ENCODE peak calls at places on chromosomes 4 and X, in six cellular contexts. One of them, this sample, is unnamed.

GRCh38 chr4:6206771-6207290 is 6.5 kb upstream of the JAKMIP1 start:
- DNase-seq in foreskin fibroblast: no peak
- DNase-seq in dorsolateral prefrontal cortex: no peak
- DNase-seq in AG09309: no peak
- DNase-seq in astrocyte of the spinal cord: no peak
- DNase-seq in chondrocyte: no peak
- DNase-seq in this sample: no peak

GRCh38 chrX:55778322-55778721 is 60.8 kb downstream of the RRAGB start:
- DNase-seq in foreskin fibroblast: no peak
- DNase-seq in astrocyte of the spinal cord: no peak
- DNase-seq in AG09309: peak; percentile 4
- DNase-seq in dorsolateral prefrontal cortex: no peak
- DNase-seq in chondrocyte: no peak
- DNase-seq in this sample: no peak

GRCh38 chr4:136651278-136651667 is 881.0 kb downstream of the PCDH18 start:
- DNase-seq in chondrocyte: no peak
- DNase-seq in foreskin fibroblast: no peak
- DNase-seq in astrocyte of the spinal cord: peak; percentile 33
- DNase-seq in AG09309: no peak
- DNase-seq in dorsolateral prefrontal cortex: no peak
- DNase-seq in this sample: no peak

GRCh38 chr4:3469386-3470243 is 6.5 kb downstream of the DOK7 start:
- DNase-seq in foreskin fibroblast: no peak
- DNase-seq in dorsolateral prefrontal cortex: no peak
- DNase-seq in AG09309: no peak
- DNase-seq in astrocyte of the spinal cord: no peak
- DNase-seq in chondrocyte: peak; percentile 92
- DNase-seq in this sample: no peak

GRCh38 chr4:112514449-112515277 is 1.3 kb downstream of the NEUROG2 start:
- DNase-seq in foreskin fibroblast: no peak
- DNase-seq in astrocyte of the spinal cord: no peak
- DNase-seq in dorsolateral prefrontal cortex: no peak
- DNase-seq in AG09309: no peak
- DNase-seq in chondrocyte: no peak
- DNase-seq in this sample: no peak

GRCh38 chr4:174398728-174399127 is 115.0 kb downstream of the CEP44 start:
- DNase-seq in astrocyte of the spinal cord: peak; percentile 80
- DNase-seq in foreskin fibroblast: peak; percentile 61
- DNase-seq in chondrocyte: no peak
- DNase-seq in AG09309: peak; percentile 14
- DNase-seq in dorsolateral prefrontal cortex: no peak
- DNase-seq in this sample: peak; percentile 87

GRCh38 chr4:30721353-30722091 is 1.4 kb downstream of the PCDH7 start:
- DNase-seq in chondrocyte: peak; percentile 91
- DNase-seq in foreskin fibroblast: peak; percentile 14
- DNase-seq in AG09309: no peak
- DNase-seq in dorsolateral prefrontal cortex: no peak
- DNase-seq in astrocyte of the spinal cord: peak; percentile 54
- DNase-seq in this sample: no peak

GRCh38 chr4:2256781-2257191 is 5.1 kb downstream of the MXD4 start:
- DNase-seq in AG09309: no peak
- DNase-seq in dorsolateral prefrontal cortex: peak; percentile 39
- DNase-seq in astrocyte of the spinal cord: no peak
- DNase-seq in foreskin fibroblast: no peak
- DNase-seq in chondrocyte: no peak
- DNase-seq in this sample: no peak

GRCh38 chrX:28398352-28398751 is 188.9 kb upstream of the IL1RAPL1 start:
- DNase-seq in astrocyte of the spinal cord: no peak
- DNase-seq in foreskin fibroblast: no peak
- DNase-seq in dorsolateral prefrontal cortex: no peak
- DNase-seq in chondrocyte: no peak
- DNase-seq in AG09309: no peak
- DNase-seq in this sample: no peak

GRCh38 chr4:2068566-2068965 is 9.4 kb downstream of the NAT8L start:
- DNase-seq in dorsolateral prefrontal cortex: no peak
- DNase-seq in AG09309: no peak
- DNase-seq in chondrocyte: peak; percentile 86
- DNase-seq in foreskin fibroblast: no peak
- DNase-seq in astrocyte of the spinal cord: no peak
- DNase-seq in this sample: no peak

GRCh38 chr4:8337083-8337482 is 67.5 kb downstream of the HTRA3 start:
- DNase-seq in astrocyte of the spinal cord: no peak
- DNase-seq in dorsolateral prefrontal cortex: no peak
- DNase-seq in foreskin fibroblast: no peak
- DNase-seq in chondrocyte: no peak
- DNase-seq in AG09309: no peak
- DNase-seq in this sample: no peak

GRCh38 chrX:100895365-100896075 is 21.4 kb upstream of the NOX1 start:
- DNase-seq in astrocyte of the spinal cord: peak; percentile 41
- DNase-seq in AG09309: no peak
- DNase-seq in foreskin fibroblast: peak; percentile 22
- DNase-seq in dorsolateral prefrontal cortex: no peak
- DNase-seq in chondrocyte: no peak
- DNase-seq in this sample: peak; percentile 2

DNA sequence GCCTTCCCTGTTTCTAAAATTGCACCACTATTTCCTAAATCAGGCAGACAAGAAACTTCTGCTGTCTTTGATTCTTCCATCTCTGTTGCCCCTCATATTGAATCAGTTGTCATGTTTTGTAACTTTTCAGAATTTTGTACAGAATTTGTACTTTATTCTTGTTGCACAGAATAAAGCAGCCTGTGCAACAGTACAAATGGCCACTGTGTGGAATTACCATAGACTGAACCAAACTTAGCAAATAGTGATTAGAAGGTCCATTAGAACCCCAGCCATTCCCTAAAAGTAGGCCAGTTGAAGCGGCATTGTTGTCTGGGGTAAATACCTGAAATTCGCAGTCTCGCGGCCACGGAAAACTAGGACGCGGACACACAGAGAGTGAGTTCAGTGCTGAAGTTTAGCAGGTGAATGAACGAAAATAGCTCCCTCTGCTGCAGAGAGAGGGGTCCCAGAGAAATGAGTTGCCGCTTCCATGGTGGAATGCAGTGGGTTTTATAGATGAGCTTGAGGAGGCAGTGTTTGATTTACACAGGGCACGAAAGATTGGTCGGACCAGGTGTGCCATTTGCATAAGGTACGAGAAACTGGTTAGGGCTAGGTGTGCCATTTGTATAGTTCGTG is 71.8 kb downstream of the C4orf33 start:
- DNase-seq in astrocyte of the spinal cord: no peak
- DNase-seq in foreskin fibroblast: no peak
- DNase-seq in AG09309: no peak
- DNase-seq in chondrocyte: no peak
- DNase-seq in dorsolateral prefrontal cortex: no peak
- DNase-seq in this sample: no peak
- TF ChIP-seq CTCF in astrocyte of the spinal cord: peak; percentile 32
- TF ChIP-seq CTCF in foreskin fibroblast: no peak
- TF ChIP-seq CTCF in AG09309: no peak
- TF ChIP-seq CTCF in chondrocyte: peak; percentile 39
- TF ChIP-seq CTCF in dorsolateral prefrontal cortex: no peak
- TF ChIP-seq CTCF in this sample: peak; percentile 52

GRCh38 chr4:163681208-163681821 is 186.8 kb downstream of the TMA16 start:
- DNase-seq in astrocyte of the spinal cord: peak; percentile 29
- DNase-seq in chondrocyte: no peak
- DNase-seq in foreskin fibroblast: no peak
- DNase-seq in dorsolateral prefrontal cortex: no peak
- DNase-seq in AG09309: no peak
- DNase-seq in this sample: no peak

GRCh38 chr4:163673848-163674702 is 179.6 kb downstream of the TMA16 start:
- DNase-seq in astrocyte of the spinal cord: no peak
- DNase-seq in chondrocyte: no peak
- DNase-seq in AG09309: no peak
- DNase-seq in foreskin fibroblast: no peak
- DNase-seq in dorsolateral prefrontal cortex: no peak
- DNase-seq in this sample: no peak

GRCh38 chr4:163680390-163681098 is 186.1 kb downstream of the TMA16 start:
- DNase-seq in foreskin fibroblast: no peak
- DNase-seq in astrocyte of the spinal cord: no peak
- DNase-seq in AG09309: no peak
- DNase-seq in dorsolateral prefrontal cortex: no peak
- DNase-seq in chondrocyte: no peak
- DNase-seq in this sample: no peak

DNA sequence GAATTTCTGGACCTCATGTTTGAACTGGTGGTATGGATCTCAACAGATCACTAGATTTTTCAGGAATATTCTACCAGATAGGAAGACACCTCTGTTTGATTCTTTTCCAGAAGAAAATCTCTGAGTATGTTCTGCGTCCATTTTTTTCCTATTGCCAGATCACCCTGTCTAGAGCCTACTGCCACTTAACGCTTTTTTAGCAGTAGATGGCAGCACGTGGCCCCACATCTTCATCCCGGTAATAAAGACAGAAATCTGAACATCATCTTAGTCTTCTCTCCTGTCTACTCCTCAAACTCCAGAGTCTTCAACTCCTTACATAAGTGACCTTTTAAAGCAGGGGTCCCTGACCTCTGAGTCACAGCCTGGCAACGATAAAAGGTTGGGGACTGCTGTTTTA is 184.7 kb downstream of the TMA16 start:
- DNase-seq in AG09309: no peak
- DNase-seq in astrocyte of the spinal cord: no peak
- DNase-seq in chondrocyte: no peak
- DNase-seq in foreskin fibroblast: no peak
- DNase-seq in dorsolateral prefrontal cortex: no peak
- DNase-seq in this sample: no peak
- TF ChIP-seq CTCF in AG09309: peak; percentile 57
- TF ChIP-seq CTCF in astrocyte of the spinal cord: peak; percentile 42
- TF ChIP-seq CTCF in chondrocyte: peak; percentile 75
- TF ChIP-seq CTCF in foreskin fibroblast: peak; percentile 22
- TF ChIP-seq CTCF in dorsolateral prefrontal cortex: no peak
- TF ChIP-seq CTCF in this sample: peak; percentile 33

DNA sequence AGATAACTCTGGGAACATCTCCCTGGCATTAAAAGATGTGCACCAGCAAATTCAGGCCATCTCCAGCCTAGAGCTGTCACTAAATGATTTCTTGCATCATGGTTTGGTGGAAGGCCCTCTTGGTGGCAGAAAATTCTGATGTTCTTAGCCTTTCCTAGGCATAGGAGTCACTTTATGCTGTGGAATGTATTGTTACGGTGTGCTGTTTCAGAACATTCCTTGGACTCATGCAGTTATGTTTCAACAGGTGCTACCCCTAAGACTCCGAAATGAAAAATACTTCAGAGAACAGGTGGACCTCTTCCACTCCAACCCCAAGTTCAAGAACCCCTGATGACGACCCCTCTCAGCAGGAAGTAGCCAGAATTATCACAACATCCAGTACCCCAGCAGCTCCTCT is 20.3 kb upstream of the PAPSS1 start:
- DNase-seq in chondrocyte: no peak
- DNase-seq in foreskin fibroblast: no peak
- DNase-seq in AG09309: no peak
- DNase-seq in dorsolateral prefrontal cortex: no peak
- DNase-seq in astrocyte of the spinal cord: peak; percentile 10
- DNase-seq in this sample: no peak
- TF ChIP-seq CTCF in chondrocyte: peak; percentile 76
- TF ChIP-seq CTCF in foreskin fibroblast: no peak
- TF ChIP-seq CTCF in AG09309: peak; percentile 47
- TF ChIP-seq CTCF in dorsolateral prefrontal cortex: no peak
- TF ChIP-seq CTCF in astrocyte of the spinal cord: peak; percentile 31
- TF ChIP-seq CTCF in this sample: peak; percentile 57

GRCh38 chrX:106780259-106780658 is 22.2 kb upstream of the TBC1D8B start:
- DNase-seq in chondrocyte: no peak
- DNase-seq in astrocyte of the spinal cord: no peak
- DNase-seq in foreskin fibroblast: no peak
- DNase-seq in dorsolateral prefrontal cortex: no peak
- DNase-seq in AG09309: no peak
- DNase-seq in this sample: no peak

GRCh38 chrX:106783716-106784115 is 18.8 kb upstream of the TBC1D8B start:
- DNase-seq in AG09309: no peak
- DNase-seq in astrocyte of the spinal cord: no peak
- DNase-seq in dorsolateral prefrontal cortex: no peak
- DNase-seq in chondrocyte: no peak
- DNase-seq in foreskin fibroblast: no peak
- DNase-seq in this sample: no peak

GRCh38 chrX:106774981-106775380 is 27.5 kb upstream of the TBC1D8B start:
- DNase-seq in chondrocyte: no peak
- DNase-seq in foreskin fibroblast: no peak
- DNase-seq in AG09309: no peak
- DNase-seq in astrocyte of the spinal cord: no peak
- DNase-seq in dorsolateral prefrontal cortex: no peak
- DNase-seq in this sample: peak; percentile 46

DNA sequence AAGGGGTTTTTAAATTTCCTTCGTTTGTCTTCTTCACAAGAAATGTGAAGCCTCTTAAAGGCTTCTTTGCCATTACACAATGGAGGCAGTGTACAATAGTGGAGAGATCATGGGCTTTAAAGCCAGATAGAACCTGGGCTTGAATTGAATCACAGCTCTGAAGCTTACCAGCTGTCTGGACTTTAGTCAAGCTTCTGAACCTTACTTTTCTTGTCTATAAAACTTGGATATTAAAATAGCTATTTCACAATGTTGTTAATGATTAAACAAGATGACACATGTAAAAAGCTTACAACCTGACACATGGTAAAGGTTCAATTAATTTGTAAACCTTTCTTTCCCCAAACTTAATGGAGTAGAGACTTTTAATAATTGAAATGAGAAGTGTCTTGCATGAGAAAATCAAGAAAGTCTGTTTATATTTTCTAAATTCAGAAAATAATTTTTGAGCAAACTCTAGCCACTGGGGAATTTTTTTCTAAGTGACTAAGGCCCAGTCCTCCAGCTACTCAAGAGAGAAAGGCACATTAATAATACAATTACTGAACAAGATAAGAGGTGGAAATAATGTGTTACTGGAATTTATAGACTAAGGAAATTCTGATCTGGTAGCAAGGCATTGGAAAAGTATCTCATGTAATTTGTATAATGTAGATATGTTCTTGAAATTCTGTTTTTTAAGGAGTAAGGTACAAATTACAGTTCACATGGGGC is 21.7 kb upstream of the TBC1D8B start:
- DNase-seq in foreskin fibroblast: no peak
- DNase-seq in AG09309: no peak
- DNase-seq in dorsolateral prefrontal cortex: no peak
- DNase-seq in astrocyte of the spinal cord: no peak
- DNase-seq in chondrocyte: no peak
- DNase-seq in this sample: no peak
- TF ChIP-seq CTCF in foreskin fibroblast: no peak
- TF ChIP-seq CTCF in AG09309: no peak
- TF ChIP-seq CTCF in dorsolateral prefrontal cortex: no peak
- TF ChIP-seq CTCF in astrocyte of the spinal cord: no peak
- TF ChIP-seq CTCF in chondrocyte: no peak
- TF ChIP-seq CTCF in this sample: no peak

GRCh38 chrX:34365482-34365881 is 233.4 kb upstream of the FAM47A start:
- DNase-seq in chondrocyte: no peak
- DNase-seq in astrocyte of the spinal cord: peak; percentile 37
- DNase-seq in AG09309: no peak
- DNase-seq in foreskin fibroblast: no peak
- DNase-seq in dorsolateral prefrontal cortex: no peak
- DNase-seq in this sample: no peak
- TF ChIP-seq CTCF in chondrocyte: peak; percentile 78
- TF ChIP-seq CTCF in astrocyte of the spinal cord: peak; percentile 37
- TF ChIP-seq CTCF in AG09309: peak; percentile 31
- TF ChIP-seq CTCF in foreskin fibroblast: no peak
- TF ChIP-seq CTCF in dorsolateral prefrontal cortex: peak; percentile 13
- TF ChIP-seq CTCF in this sample: peak; percentile 39

GRCh38 chr4:109406337-109406931 is 27.2 kb upstream of the SEC24B start:
- DNase-seq in chondrocyte: no peak
- DNase-seq in AG09309: peak; percentile 38
- DNase-seq in astrocyte of the spinal cord: peak; percentile 74
- DNase-seq in foreskin fibroblast: peak; percentile 25
- DNase-seq in dorsolateral prefrontal cortex: no peak
- DNase-seq in this sample: peak; percentile 29
- TF ChIP-seq CTCF in chondrocyte: peak; percentile 98
- TF ChIP-seq CTCF in AG09309: peak; percentile 66
- TF ChIP-seq CTCF in astrocyte of the spinal cord: peak; percentile 66
- TF ChIP-seq CTCF in foreskin fibroblast: peak; percentile 65
- TF ChIP-seq CTCF in dorsolateral prefrontal cortex: peak; percentile 50
- TF ChIP-seq CTCF in this sample: peak; percentile 76

This sample was measured in retinal pigment epithelial cell.